ENCODE peak calls at places on chromosome 17, in four cellular contexts. One of them, this sample, is unnamed. For H3K4me1, the result is how much of the 10 kb centered on the place peaks cover.

GRCh38 chr17:77946900-77947643 is 11.4 kb upstream of the TNRC6C start:
- DNase-seq in adrenal gland: no peak
- DNase-seq in OCI-LY7: no peak
- DNase-seq in upper lobe of left lung: no peak
- DNase-seq in this sample: no peak

GRCh38 chr17:9999948-10000695 is 95.1 kb upstream of the RCVRN start:
- DNase-seq in adrenal gland: no peak
- DNase-seq in upper lobe of left lung: no peak
- DNase-seq in OCI-LY7: no peak
- DNase-seq in this sample: no peak

GRCh38 chr17:8496081-8496480 is 60.4 kb downstream of the NDEL1 start:
- DNase-seq in adrenal gland: no peak
- DNase-seq in OCI-LY7: no peak
- DNase-seq in upper lobe of left lung: no peak
- DNase-seq in this sample: no peak

GRCh38 chr17:60321336-60322055 is 70.4 kb downstream of the USP32 start:
- DNase-seq in adrenal gland: no peak
- DNase-seq in upper lobe of left lung: no peak
- DNase-seq in OCI-LY7: no peak
- DNase-seq in this sample: no peak

GRCh38 chr17:17613708-17614114 is 22.2 kb upstream of the PEMT start:
- DNase-seq in OCI-LY7: peak
- DNase-seq in adrenal gland: peak
- DNase-seq in upper lobe of left lung: no peak
- DNase-seq in this sample: peak

GRCh38 chr17:60519795-60520194 is 6.2 kb downstream of the APPBP2 start:
- DNase-seq in upper lobe of left lung: no peak
- DNase-seq in adrenal gland: no peak
- DNase-seq in OCI-LY7: no peak
- DNase-seq in this sample: no peak

GRCh38 chr17:50263293-50264262 is 10.7 kb upstream of the TMEM92 start:
- DNase-seq in upper lobe of left lung: no peak
- DNase-seq in OCI-LY7: no peak
- DNase-seq in adrenal gland: no peak
- DNase-seq in this sample: no peak

GRCh38 chr17:29243792-29244191 is 2.9 kb upstream of the CRYBA1 start:
- DNase-seq in OCI-LY7: peak
- DNase-seq in upper lobe of left lung: no peak
- DNase-seq in adrenal gland: peak
- DNase-seq in this sample: no peak

GRCh38 chr17:7133916-7134315 is 19.3 kb upstream of the ASGR2 start:
- DNase-seq in adrenal gland: no peak
- DNase-seq in upper lobe of left lung: peak
- DNase-seq in OCI-LY7: no peak
- DNase-seq in this sample: no peak

GRCh38 chr17:78532922-78533640 is 44.1 kb downstream of the DNAH17 start:
- DNase-seq in upper lobe of left lung: no peak
- DNase-seq in OCI-LY7: no peak
- DNase-seq in adrenal gland: peak
- DNase-seq in this sample: no peak

GRCh38 chr17:73798111-73798748 is 154.0 kb upstream of the SDK2 start:
- DNase-seq in adrenal gland: peak
- DNase-seq in upper lobe of left lung: no peak
- DNase-seq in OCI-LY7: no peak
- DNase-seq in this sample: no peak

GRCh38 chr17:10843806-10844205 is 5.9 kb upstream of the PIRT start:
- DNase-seq in upper lobe of left lung: no peak
- DNase-seq in OCI-LY7: no peak
- DNase-seq in adrenal gland: no peak
- DNase-seq in this sample: no peak

GRCh38 chr17:18043491-18043890 is 4.3 kb downstream of the GID4 start:
- DNase-seq in upper lobe of left lung: no peak
- DNase-seq in OCI-LY7: peak
- DNase-seq in adrenal gland: no peak
- DNase-seq in this sample: no peak

GRCh38 chr17:38591759-38592241 is 14.0 kb downstream of the SRCIN1 start:
- DNase-seq in upper lobe of left lung: no peak
- DNase-seq in OCI-LY7: no peak
- DNase-seq in adrenal gland: no peak
- DNase-seq in this sample: no peak

GRCh38 chr17:74690409-74690825 is 22.3 kb downstream of the CD300LF start:
- DNase-seq in adrenal gland: peak
- DNase-seq in OCI-LY7: peak
- DNase-seq in upper lobe of left lung: no peak
- DNase-seq in this sample: no peak

GRCh38 chr17:2364132-2365116 is 27.1 kb downstream of the SGSM2 start:
- DNase-seq in upper lobe of left lung: no peak
- DNase-seq in adrenal gland: no peak
- DNase-seq in OCI-LY7: no peak
- DNase-seq in this sample: peak

GRCh38 chr17:46769531-46770438 is 48.7 kb downstream of the WNT3 start:
- DNase-seq in adrenal gland: peak
- DNase-seq in OCI-LY7: no peak
- DNase-seq in upper lobe of left lung: peak
- DNase-seq in this sample: no peak

GRCh38 chr17:74569392-74570003 is 2.2 kb upstream of the CD300H start:
- DNase-seq in adrenal gland: peak
- DNase-seq in upper lobe of left lung: no peak
- DNase-seq in OCI-LY7: no peak
- DNase-seq in this sample: peak

GRCh38 chr17:77369544-77369971 is 228.8 kb downstream of the SEC14L1 start:
- DNase-seq in OCI-LY7: no peak
- DNase-seq in adrenal gland: no peak
- DNase-seq in upper lobe of left lung: no peak
- DNase-seq in this sample: peak

GRCh38 chr17:29561541-29562517 is 5.0 kb downstream of the ABHD15 start:
- DNase-seq in OCI-LY7: peak
- DNase-seq in adrenal gland: no peak
- DNase-seq in upper lobe of left lung: no peak
- DNase-seq in this sample: no peak

GRCh38 chr17:15261063-15261817 is 3.9 kb downstream of the PMP22 start:
- DNase-seq in adrenal gland: peak
- DNase-seq in OCI-LY7: no peak
- DNase-seq in upper lobe of left lung: peak
- DNase-seq in this sample: peak

GRCh38 chr17:42784811-42785592 is 4.6 kb downstream of the WNK4 start:
- DNase-seq in upper lobe of left lung: peak
- DNase-seq in adrenal gland: no peak
- DNase-seq in OCI-LY7: no peak
- DNase-seq in this sample: no peak

GRCh38 chr17:17801800-17802481 is 34.8 kb downstream of the SREBF1 start:
- DNase-seq in upper lobe of left lung: no peak
- DNase-seq in OCI-LY7: no peak
- DNase-seq in adrenal gland: no peak
- DNase-seq in this sample: no peak

GRCh38 chr17:56785997-56786680 is 47.6 kb downstream of the C17orf67 start:
- DNase-seq in upper lobe of left lung: no peak
- DNase-seq in adrenal gland: no peak
- DNase-seq in OCI-LY7: no peak
- DNase-seq in this sample: no peak

GRCh38 chr17:69710926-69711325 is 296.4 kb downstream of the MAP2K6 start:
- DNase-seq in adrenal gland: no peak
- DNase-seq in OCI-LY7: no peak
- DNase-seq in upper lobe of left lung: no peak
- DNase-seq in this sample: no peak

GRCh38 chr17:35312790-35313711 is 60.4 kb downstream of the SLFN11 start:
- DNase-seq in upper lobe of left lung: no peak
- DNase-seq in OCI-LY7: peak
- DNase-seq in adrenal gland: peak
- DNase-seq in this sample: peak

GRCh38 chr17:34443832-34444469 is 80.9 kb upstream of the CCL1 start:
- DNase-seq in OCI-LY7: peak
- DNase-seq in upper lobe of left lung: no peak
- DNase-seq in adrenal gland: no peak
- DNase-seq in this sample: peak

GRCh38 chr17:61386251-61386650 is 13.4 kb upstream of the TBX2 start:
- DNase-seq in upper lobe of left lung: no peak
- DNase-seq in adrenal gland: no peak
- DNase-seq in OCI-LY7: no peak
- DNase-seq in this sample: no peak

GRCh38 chr17:30812218-30813177 is 12.0 kb downstream of the CRLF3 start:
- DNase-seq in upper lobe of left lung: no peak
- DNase-seq in adrenal gland: no peak
- DNase-seq in OCI-LY7: no peak
- DNase-seq in this sample: no peak

GRCh38 chr17:55577687-55578086 is 66.4 kb upstream of the SMIM36 start:
- DNase-seq in OCI-LY7: no peak
- DNase-seq in adrenal gland: no peak
- DNase-seq in upper lobe of left lung: peak
- DNase-seq in this sample: peak

GRCh38 chr17:69602969-69603368 is 188.5 kb downstream of the MAP2K6 start:
- DNase-seq in upper lobe of left lung: no peak
- DNase-seq in OCI-LY7: no peak
- DNase-seq in adrenal gland: no peak
- DNase-seq in this sample: no peak

GRCh38 chr17:44543213-44543904 is 13.9 kb upstream of the FZD2 start:
- DNase-seq in OCI-LY7: no peak
- DNase-seq in upper lobe of left lung: no peak
- DNase-seq in adrenal gland: no peak
- DNase-seq in this sample: no peak

DNA sequence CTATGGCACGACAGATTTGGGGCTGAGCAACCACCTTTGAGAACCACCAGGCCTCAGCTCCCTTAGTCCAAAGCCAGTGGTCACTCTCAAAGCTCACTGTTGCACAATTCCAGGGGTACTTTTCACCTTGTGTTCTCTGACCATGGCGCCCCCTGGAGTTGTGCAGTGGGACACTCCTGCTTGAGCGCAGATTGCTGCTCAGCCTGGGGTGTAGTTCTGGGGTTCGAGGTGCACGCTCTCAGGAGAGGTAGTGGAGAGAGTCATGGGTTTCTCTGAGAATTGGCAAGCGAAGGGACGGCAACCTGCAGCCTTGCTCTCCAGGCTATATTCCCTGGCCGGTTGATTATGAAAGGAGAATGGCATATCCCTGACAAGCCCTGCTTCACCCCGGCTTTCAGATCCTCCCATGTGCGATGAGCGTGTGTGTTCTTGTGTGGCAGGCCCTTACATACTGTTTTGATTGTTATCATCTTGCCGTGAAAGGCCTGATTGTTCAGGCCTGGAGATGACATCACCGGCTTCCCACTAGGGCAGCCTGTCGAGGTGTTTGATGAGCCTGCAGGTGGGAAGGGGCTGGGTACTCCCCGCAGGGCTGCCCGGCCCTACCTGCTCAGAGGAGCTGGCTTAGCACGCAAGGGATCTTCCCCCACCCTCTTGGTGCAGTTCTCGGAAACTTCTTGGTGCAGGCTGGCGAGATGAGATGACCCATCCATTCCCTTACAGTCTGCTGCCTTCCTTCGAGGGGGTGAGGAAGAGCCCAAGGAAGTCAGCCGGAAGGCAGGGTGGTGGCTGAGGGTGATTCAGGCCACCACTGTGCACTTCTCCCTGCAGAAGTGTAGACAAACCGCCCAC is 431.2 kb downstream of the SLC39A11 start:
- DNase-seq in adrenal gland: no peak
- DNase-seq in upper lobe of left lung: no peak
- DNase-seq in OCI-LY7: no peak
- DNase-seq in this sample: no peak
- TF ChIP-seq CTCF in adrenal gland: no peak
- TF ChIP-seq CTCF in upper lobe of left lung: no peak
- TF ChIP-seq CTCF in OCI-LY7: peak
- TF ChIP-seq CTCF in this sample: no peak

DNA sequence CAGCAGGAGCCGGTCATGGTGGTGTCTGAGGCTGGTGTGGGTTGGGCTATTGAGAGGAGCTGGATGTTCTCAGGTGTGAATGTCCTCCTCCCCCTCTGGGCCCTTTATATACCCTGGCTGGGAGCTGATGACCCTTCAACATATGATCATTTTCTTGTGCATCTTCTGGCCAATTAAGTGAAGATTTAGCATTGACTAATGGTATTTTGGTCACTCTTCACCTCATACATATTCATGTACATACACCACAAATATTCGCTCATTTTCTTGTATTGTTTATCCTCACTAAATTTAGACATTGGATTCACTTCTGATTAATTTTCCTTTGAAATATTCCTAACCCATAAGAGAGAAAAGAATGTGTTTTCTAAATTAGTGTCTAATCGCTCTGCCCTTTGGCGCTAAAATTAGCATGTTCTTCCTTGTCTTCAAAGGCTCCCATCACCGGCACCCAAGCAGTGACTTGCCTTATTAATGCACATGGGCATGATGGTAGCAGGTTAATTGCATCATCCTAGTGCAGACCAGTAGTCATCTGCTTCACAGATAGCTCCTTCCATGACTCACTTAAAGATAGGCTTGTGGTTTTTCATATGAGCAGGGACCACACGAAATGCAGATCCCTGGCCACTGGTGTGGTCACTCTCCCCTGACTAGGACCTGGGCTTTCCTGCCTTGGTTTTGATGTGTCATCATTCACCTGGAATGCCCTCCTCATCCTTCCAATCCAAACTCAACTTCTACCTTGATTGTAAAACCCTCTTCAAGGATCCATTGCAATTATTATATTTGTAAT is at the start of gene KRTAP2-4:
- DNase-seq in OCI-LY7: no peak
- DNase-seq in adrenal gland: no peak
- DNase-seq in upper lobe of left lung: no peak
- DNase-seq in this sample: no peak
- H3K27ac ChIP-seq in OCI-LY7: no peak
- H3K27ac ChIP-seq in adrenal gland: no peak
- H3K27ac ChIP-seq in upper lobe of left lung: no peak
- H3K27ac ChIP-seq in this sample: no peak

GRCh38 chr17:67360880-67361279 is 5.5 kb downstream of the PSMD12 start:
- DNase-seq in OCI-LY7: no peak
- DNase-seq in adrenal gland: no peak
- DNase-seq in upper lobe of left lung: no peak
- DNase-seq in this sample: no peak
- H3K4me1 ChIP-seq in OCI-LY7: under half
- H3K4me1 ChIP-seq in adrenal gland: half or more
- H3K4me1 ChIP-seq in upper lobe of left lung: half or more
- H3K4me1 ChIP-seq in this sample: half or more

GRCh38 chr17:13537871-13538643 is 63.7 kb downstream of the HS3ST3A1 start:
- DNase-seq in OCI-LY7: no peak
- DNase-seq in upper lobe of left lung: no peak
- DNase-seq in adrenal gland: no peak
- DNase-seq in this sample: no peak

GRCh38 chr17:13534946-13535345 is 66.8 kb downstream of the HS3ST3A1 start:
- DNase-seq in adrenal gland: no peak
- DNase-seq in OCI-LY7: no peak
- DNase-seq in upper lobe of left lung: no peak
- DNase-seq in this sample: no peak

GRCh38 chr17:13539421-13539820 is 62.3 kb downstream of the HS3ST3A1 start:
- DNase-seq in adrenal gland: no peak
- DNase-seq in OCI-LY7: no peak
- DNase-seq in upper lobe of left lung: no peak
- DNase-seq in this sample: no peak

GRCh38 chr17:13538841-13539411 is 62.8 kb downstream of the HS3ST3A1 start:
- DNase-seq in upper lobe of left lung: no peak
- DNase-seq in adrenal gland: no peak
- DNase-seq in OCI-LY7: no peak
- DNase-seq in this sample: no peak

DNA sequence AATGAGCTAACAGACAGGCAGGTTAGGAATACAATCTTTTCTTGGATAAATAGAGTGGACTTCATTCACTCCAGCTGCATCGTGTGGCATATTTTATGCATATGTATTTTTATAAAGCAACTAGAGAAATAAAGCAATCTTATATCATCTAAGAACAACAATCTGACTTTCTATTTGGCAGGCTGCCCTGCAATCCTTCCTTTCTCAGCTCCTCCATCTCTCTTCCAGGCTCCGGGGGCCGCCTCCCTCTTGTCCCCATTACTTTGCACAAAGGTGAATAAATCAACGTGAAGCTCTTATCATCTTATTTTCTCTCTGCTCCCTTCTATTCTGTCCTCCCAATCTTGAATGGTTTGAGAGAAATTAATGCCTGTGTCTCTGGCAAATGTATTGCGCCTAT is 64.5 kb downstream of the HS3ST3A1 start:
- DNase-seq in OCI-LY7: no peak
- DNase-seq in upper lobe of left lung: no peak
- DNase-seq in adrenal gland: no peak
- DNase-seq in this sample: no peak
- TF ChIP-seq CTCF in OCI-LY7: no peak
- TF ChIP-seq CTCF in upper lobe of left lung: no peak
- TF ChIP-seq CTCF in adrenal gland: no peak
- TF ChIP-seq CTCF in this sample: no peak

This sample was measured in heart left ventricle.